ENCODE peak calls at places on chromosomes 5 and 9, in seven cellular contexts. U, N, M, R, F, Q and H are unnamed samples.

GRCh38 chr5:80479713-80480112 is 8.2 kb upstream of the FAM151B start:
- DNase-seq in F (no peak), N (no peak), Q (no peak), R (no peak), M (no peak), U (no peak), H (no peak)

GRCh38 chr9:77839459-77840140 is 191.5 kb upstream of the GNA14 start:
- DNase-seq in Q (no peak), U (no peak), R (no peak), F (no peak), M (peak), N (peak), H (no peak)

GRCh38 chr9:81665514-81665838 is 23.9 kb downstream of the TLE1 start:
- DNase-seq in M (no peak), R (no peak), N (no peak), F (no peak), U (no peak), Q (no peak), H (no peak)

GRCh38 chr9:134690946-134691694 is 49.5 kb downstream of the COL5A1 start:
- DNase-seq in U (no peak), N (peak), M (no peak), R (no peak), Q (no peak), F (no peak), H (no peak)

GRCh38 chr5:177421046-177421798 is 5.3 kb upstream of the GRK6 start:
- DNase-seq in U (no peak), R (no peak), N (no peak), Q (no peak), F (no peak), M (no peak), H (no peak)

GRCh38 chr9:120922404-120923173 is 4.0 kb downstream of the TRAF1 start:
- DNase-seq in M (no peak), F (no peak), Q (no peak), U (no peak), N (no peak), R (no peak), H (no peak)

GRCh38 chr9:127686461-127687393 is 20.1 kb upstream of the CFAP157 start:
- DNase-seq in U (no peak), F (no peak), M (no peak), Q (no peak), N (no peak), R (no peak), H (no peak)

GRCh38 chr9:37761511-37761910 is 7.9 kb downstream of the TRMT10B start:
- DNase-seq in N (peak), U (no peak), Q (no peak), F (no peak), R (no peak), M (peak), H (no peak)

GRCh38 chr5:132099905-132100304 is 26.3 kb downstream of the CSF2 start:
- DNase-seq in N (no peak), U (no peak), M (no peak), Q (no peak), F (no peak), R (no peak), H (no peak)

DNA sequence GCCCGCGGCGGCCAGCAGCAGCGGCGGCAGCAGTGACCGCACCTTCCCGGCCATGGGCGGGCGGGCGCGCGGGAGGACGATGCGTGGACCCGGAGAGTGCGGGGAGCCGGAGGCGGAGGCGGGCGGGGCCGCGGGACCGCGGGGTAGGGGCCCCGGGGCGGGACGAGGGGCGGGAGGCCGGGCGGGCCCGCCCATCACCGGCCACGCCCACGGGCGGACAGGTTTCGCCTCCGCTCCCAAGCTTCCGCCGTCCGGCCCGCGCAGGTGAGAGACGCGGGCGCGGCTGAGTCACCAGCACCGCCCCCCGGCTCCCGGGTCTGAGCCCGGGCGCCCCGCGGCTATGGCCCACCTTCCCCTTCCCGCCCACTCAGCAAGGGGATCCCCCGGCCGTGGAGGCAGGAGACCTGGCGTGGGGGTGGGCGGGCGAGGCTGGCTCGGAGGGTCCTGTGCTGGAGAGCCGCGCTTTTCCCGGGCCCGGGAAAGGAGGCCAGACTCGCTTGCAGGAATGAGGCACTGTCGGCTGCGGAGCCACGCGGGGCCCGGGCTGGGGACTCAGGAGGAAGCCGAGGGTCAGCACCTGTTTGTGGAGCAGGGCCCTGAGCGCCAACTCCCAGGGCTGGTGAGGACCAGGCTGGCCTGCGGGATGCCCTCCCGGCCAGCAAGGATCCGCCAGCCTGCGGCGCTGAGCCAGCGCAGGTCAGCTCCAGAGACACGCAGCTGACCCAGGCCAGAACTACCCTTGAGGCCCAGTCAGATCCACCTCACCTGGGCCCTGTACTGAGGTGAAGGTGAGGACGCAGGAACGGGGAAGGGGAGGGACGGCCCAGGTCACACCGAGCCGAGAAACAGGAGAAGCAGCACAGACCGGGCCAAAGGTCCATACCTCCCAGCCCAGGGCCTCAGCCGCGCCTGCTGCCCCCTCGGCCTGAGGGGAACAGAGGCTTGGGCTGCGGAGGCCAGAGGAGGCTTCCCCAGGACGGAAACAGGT is at the start of gene ENTPD2:
- DNase-seq in Q (peak), U (no peak), F (no peak), R (peak), M (no peak), N (no peak), H (no peak)
- H3K4me3 ChIP-seq in Q (peak), U (no peak), F (no peak), R (peak), M (no peak), N (no peak), H (no peak)

GRCh38 chr5:170277953-170278352 is 19.6 kb downstream of the LCP2 start:
- DNase-seq in U (no peak), F (peak), Q (no peak), N (no peak), R (no peak), M (no peak), H (no peak)
- H3K4me3 ChIP-seq in U (peak), F (no peak), Q (no peak), N (no peak), R (no peak), M (no peak), H (no peak)

GRCh38 chr5:364497-364896 is 43.0 kb downstream of the AHRR start:
- DNase-seq in U (no peak), F (no peak), R (no peak), M (no peak), N (no peak), Q (no peak), H (no peak)
- H3K4me3 ChIP-seq in U (no peak), F (no peak), R (no peak), M (no peak), N (no peak), Q (no peak), H (no peak)

DNA sequence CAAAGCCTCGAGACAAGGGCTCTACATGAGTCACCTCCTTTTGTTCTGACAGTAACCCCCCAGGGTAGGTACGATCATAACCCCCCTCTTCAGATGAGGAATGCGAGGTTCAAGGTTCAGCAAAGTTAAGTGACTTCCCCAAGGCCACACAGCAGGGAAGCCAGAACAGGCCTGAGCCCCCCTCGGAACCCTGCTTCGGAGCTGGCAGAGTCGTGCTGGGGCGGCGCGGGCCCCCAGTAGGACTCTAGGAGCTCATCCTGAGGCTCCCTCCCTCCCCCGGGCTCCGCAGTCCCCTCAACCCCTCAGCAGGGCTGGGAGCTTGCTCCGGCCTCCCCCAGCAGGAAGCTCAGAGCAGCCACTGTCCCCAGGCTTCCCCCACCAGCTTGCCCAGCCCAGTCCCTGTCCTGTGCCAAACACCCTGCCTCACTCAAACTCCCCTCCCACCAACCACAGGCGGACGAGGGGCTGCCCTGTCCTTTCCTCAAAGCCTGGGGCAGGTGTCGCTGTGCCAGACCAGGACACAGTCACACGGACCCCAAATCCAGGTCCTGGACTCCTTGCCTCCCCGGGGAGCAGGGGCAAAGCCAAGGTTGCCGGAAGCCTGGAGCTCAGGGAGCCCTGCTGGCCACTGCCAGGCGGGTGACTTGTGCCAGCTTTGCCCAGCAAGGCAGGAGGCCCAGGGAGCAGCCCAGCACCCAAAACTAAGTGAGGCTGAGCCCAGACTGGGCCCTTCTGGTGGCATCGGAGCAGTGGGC is 5.1 kb downstream of the AGPAT2 start:
- DNase-seq in Q (no peak), N (no peak), R (no peak), F (no peak), M (no peak), U (no peak), H (no peak)
- H3K4me3 ChIP-seq in Q (no peak), N (no peak), R (no peak), F (no peak), M (no peak), U (no peak), H (no peak)